ENCODE peak calls at places on chromosomes 12 and 14, in ten cellular contexts. C, T, W, L, I, E, F, S, K and H are unnamed samples.

GRCh38 chr14:99531221-99532096 is 50.2 kb downstream of the CCNK start:
- DNase-seq in W (no peak), S (no peak), L (no peak), E (no peak), C (no peak), F (no peak), T (no peak), K (no peak), I (no peak), H (no peak)

GRCh38 chr12:31234955-31235867 is 90.7 kb downstream of the SINHCAF start:
- DNase-seq in C (peak), I (no peak), L (no peak), T (peak), W (no peak), F (no peak), K (peak), E (no peak), S (peak), H (peak)

GRCh38 chr14:87013583-87013982 is 979.4 kb downstream of the GALC start:
- DNase-seq in C (no peak), I (no peak), F (no peak), E (no peak), K (no peak), S (no peak), L (no peak), W (no peak), T (no peak), H (no peak)

GRCh38 chr14:35556548-35556947 is 22.6 kb downstream of the INSM2 start:
- DNase-seq in K (no peak), E (no peak), W (no peak), F (no peak), T (no peak), I (no peak), S (no peak), C (peak), L (no peak), H (no peak)

GRCh38 chr12:112380663-112381420 is 1.4 kb downstream of the HECTD4 start:
- DNase-seq in C (peak), I (no peak), S (peak), L (no peak), K (no peak), T (no peak), F (no peak), E (no peak), W (no peak), H (no peak)

GRCh38 chr12:24822121-24822899 is 126.6 kb downstream of the BCAT1 start:
- DNase-seq in S (no peak), F (no peak), T (no peak), K (no peak), E (no peak), C (no peak), I (no peak), L (peak), W (no peak), H (no peak)

GRCh38 chr14:35578135-35578534 is 44.2 kb downstream of the INSM2 start:
- DNase-seq in W (no peak), I (no peak), L (no peak), C (no peak), S (no peak), T (no peak), K (no peak), F (no peak), E (no peak), H (no peak)

GRCh38 chr12:62631531-62632520 is 165.2 kb downstream of the MON2 start:
- DNase-seq in I (peak), T (peak), C (peak), S (peak), K (no peak), L (no peak), E (peak), W (peak), F (peak), H (peak)

GRCh38 chr12:56931474-56931978 is 2.7 kb downstream of the SDR9C7 start:
- DNase-seq in I (no peak), F (no peak), T (no peak), C (peak), K (peak), S (peak), L (no peak), E (no peak), W (no peak), H (no peak)

GRCh38 chr12:126668538-126668937 is 1598.4 kb upstream of the TMEM132C start:
- DNase-seq in K (no peak), S (no peak), E (no peak), T (no peak), I (no peak), C (no peak), L (no peak), W (no peak), F (no peak), H (no peak)

GRCh38 chr12:117129391-117129790 is 30.2 kb upstream of the TESC start:
- DNase-seq in W (no peak), I (no peak), K (no peak), C (no peak), T (no peak), L (no peak), E (no peak), F (no peak), S (no peak), H (no peak)

GRCh38 chr12:122834921-122835692 is at the start of gene HIP1R:
- DNase-seq in L (no peak), S (peak), F (peak), E (peak), I (no peak), C (peak), K (peak), T (peak), W (peak), H (peak)

GRCh38 chr12:52156757-52157565 is 34.9 kb downstream of the KRT80 start:
- DNase-seq in E (peak), F (no peak), L (no peak), K (peak), W (peak), T (peak), I (peak), C (peak), S (peak), H (peak)

GRCh38 chr14:61720302-61720677 is 25.0 kb downstream of the HIF1A start:
- DNase-seq in I (no peak), C (no peak), T (no peak), W (no peak), E (no peak), S (no peak), L (no peak), F (no peak), K (no peak), H (no peak)

GRCh38 chr12:25151476-25151875 is 43.5 kb downstream of the DNAI7 start:
- DNase-seq in W (peak), T (peak), E (peak), C (peak), K (no peak), L (no peak), I (peak), F (no peak), S (no peak), H (peak)

GRCh38 chr14:104874571-104875411 is 9.7 kb downstream of the CEP170B start:
- DNase-seq in E (no peak), S (peak), K (no peak), T (no peak), W (peak), C (no peak), L (no peak), I (no peak), F (no peak), H (no peak)

GRCh38 chr12:121531356-121531750 is 49.5 kb downstream of the KDM2B start:
- DNase-seq in I (no peak), S (no peak), E (no peak), W (no peak), K (no peak), T (no peak), C (no peak), F (no peak), L (no peak), H (no peak)

GRCh38 chr12:131489718-131490117 is 221.2 kb upstream of the SFSWAP start:
- DNase-seq in I (no peak), S (no peak), E (no peak), W (no peak), F (peak), L (no peak), C (no peak), K (no peak), T (no peak), H (no peak)

GRCh38 chr12:131486831-131487230 is 224.1 kb upstream of the SFSWAP start:
- DNase-seq in S (no peak), C (no peak), K (no peak), I (no peak), W (no peak), L (no peak), T (no peak), E (no peak), F (no peak), H (no peak)

GRCh38 chr12:131491155-131491554 is 219.7 kb upstream of the SFSWAP start:
- DNase-seq in L (no peak), T (no peak), E (no peak), I (no peak), K (no peak), S (no peak), F (no peak), W (no peak), C (peak), H (no peak)

GRCh38 chr12:131491887-131492490 is 218.9 kb upstream of the SFSWAP start:
- DNase-seq in C (peak), I (no peak), F (peak), K (no peak), T (no peak), S (no peak), E (no peak), W (no peak), L (no peak), H (no peak)

GRCh38 chr12:131487379-131488129 is 223.3 kb upstream of the SFSWAP start:
- DNase-seq in I (peak), E (no peak), S (no peak), F (no peak), W (peak), L (no peak), K (no peak), T (no peak), C (no peak), H (no peak)
- TF ChIP-seq EP300 in I (no peak), E (no peak), S (no peak), F (no peak), W (no peak), L (no peak), K (no peak), T (no peak), C (no peak), H (no peak)

GRCh38 chr12:47736216-47736615 is 10.9 kb upstream of the ENDOU start:
- DNase-seq in T (no peak), W (no peak), L (no peak), I (no peak), S (no peak), K (no peak), F (no peak), C (peak), E (no peak), H (no peak)
- H3K27ac ChIP-seq in T (no peak), W (peak), L (no peak), I (peak), S (no peak), K (no peak), F (peak), C (peak), E (peak), H (peak)

GRCh38 chr14:64293976-64294671 is at the start of gene ESR2:
- DNase-seq in K (peak), T (peak), L (no peak), W (peak), S (peak), C (peak), E (no peak), I (no peak), F (no peak), H (peak)
- TF ChIP-seq EP300 in K (no peak), T (no peak), L (no peak), W (no peak), S (no peak), C (no peak), E (no peak), I (no peak), F (no peak), H (no peak)

GRCh38 chr12:109588461-109589239 is 15.1 kb downstream of the MVK start:
- DNase-seq in L (no peak), E (no peak), F (no peak), T (no peak), K (no peak), I (no peak), S (no peak), C (no peak), W (no peak), H (no peak)
- H3K27ac ChIP-seq in L (no peak), E (no peak), F (no peak), T (no peak), K (no peak), I (no peak), S (no peak), C (no peak), W (no peak), H (no peak)

GRCh38 chr14:75294649-75295033 is 16.0 kb downstream of the FOS start:
- DNase-seq in L (no peak), C (peak), I (no peak), F (no peak), T (peak), K (no peak), W (no peak), S (no peak), E (peak), H (no peak)

GRCh38 chr14:75295061-75295461 is 16.4 kb downstream of the FOS start:
- DNase-seq in I (peak), E (peak), F (peak), C (peak), L (no peak), W (peak), T (peak), S (peak), K (peak), H (peak)

GRCh38 chr14:75292886-75293285 is 14.3 kb downstream of the FOS start:
- DNase-seq in S (no peak), L (no peak), I (no peak), T (no peak), F (peak), C (no peak), K (no peak), W (no peak), E (peak), H (no peak)

GRCh38 chr14:75295491-75296338 is 17.1 kb downstream of the FOS start:
- DNase-seq in F (peak), L (no peak), E (peak), K (peak), C (peak), S (peak), I (peak), T (peak), W (peak), H (peak)

DNA sequence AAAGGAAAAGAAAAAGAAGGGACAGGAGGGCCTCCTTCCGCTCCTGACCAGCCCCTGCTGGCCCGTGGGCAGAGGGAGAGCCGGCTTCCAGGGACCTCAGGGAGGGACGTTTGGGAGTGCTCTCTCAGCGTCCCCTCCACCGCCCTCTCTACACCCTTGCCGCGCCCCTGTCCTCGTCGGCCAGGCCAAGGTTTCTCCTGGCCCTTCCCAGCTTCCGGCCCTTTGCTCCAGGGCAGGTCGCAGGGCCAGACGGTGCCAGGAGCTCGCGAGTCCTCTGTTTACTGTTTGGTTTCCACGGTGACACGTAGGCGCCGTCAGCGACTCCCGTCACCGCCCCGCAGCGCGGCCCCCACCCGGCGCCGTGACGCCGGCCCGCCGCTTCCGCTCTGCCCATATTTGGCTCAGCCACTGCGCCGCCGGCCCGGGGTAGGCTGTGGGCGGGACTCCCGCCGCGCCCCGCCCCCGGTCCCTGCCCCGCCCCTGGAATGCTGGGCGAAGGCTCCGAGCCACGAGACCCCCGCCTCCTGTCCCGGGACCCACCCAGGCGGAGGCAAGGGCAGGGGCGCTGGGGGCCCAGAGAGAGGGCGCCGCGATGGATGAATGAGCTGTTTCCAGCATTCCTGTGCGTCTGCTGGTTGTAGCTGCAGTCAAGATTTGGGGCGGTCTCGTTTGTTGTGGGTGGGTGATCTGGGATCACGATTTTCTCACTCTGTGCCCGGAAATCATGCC is 15.5 kb downstream of the FOS start:
- DNase-seq in C (peak), S (peak), F (peak), K (peak), L (no peak), I (peak), W (peak), E (peak), T (peak), H (peak)
- TF ChIP-seq EP300 in C (peak), S (peak), F (peak), K (no peak), L (no peak), I (peak), W (peak), E (peak), T (no peak), H (peak)

DNA sequence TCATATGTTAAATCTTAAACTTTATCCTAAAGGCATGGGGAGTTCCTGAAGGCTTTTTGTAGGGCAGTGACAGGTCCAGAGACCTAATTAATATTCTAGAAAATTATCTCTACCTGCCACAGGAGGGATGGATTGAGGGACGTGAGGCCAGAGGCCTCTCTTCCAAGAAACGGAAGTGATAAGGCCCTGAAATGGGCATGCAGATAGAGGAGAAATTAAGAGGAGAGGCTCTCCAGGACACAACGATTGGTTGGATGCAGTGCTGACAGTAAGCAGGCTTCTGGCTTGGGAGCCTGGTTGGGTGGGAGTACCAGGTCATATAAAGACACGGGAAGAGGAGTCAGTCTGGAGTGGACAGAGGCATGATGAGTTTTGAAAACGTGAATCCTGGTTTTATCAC is 3.1 kb upstream of the BORCS5 start:
- DNase-seq in S (peak), I (no peak), C (no peak), L (no peak), T (no peak), K (peak), F (no peak), W (no peak), E (no peak), H (no peak)
- H3K27ac ChIP-seq in S (no peak), I (no peak), C (peak), L (no peak), T (no peak), K (peak), F (no peak), W (no peak), E (no peak), H (no peak)

DNA sequence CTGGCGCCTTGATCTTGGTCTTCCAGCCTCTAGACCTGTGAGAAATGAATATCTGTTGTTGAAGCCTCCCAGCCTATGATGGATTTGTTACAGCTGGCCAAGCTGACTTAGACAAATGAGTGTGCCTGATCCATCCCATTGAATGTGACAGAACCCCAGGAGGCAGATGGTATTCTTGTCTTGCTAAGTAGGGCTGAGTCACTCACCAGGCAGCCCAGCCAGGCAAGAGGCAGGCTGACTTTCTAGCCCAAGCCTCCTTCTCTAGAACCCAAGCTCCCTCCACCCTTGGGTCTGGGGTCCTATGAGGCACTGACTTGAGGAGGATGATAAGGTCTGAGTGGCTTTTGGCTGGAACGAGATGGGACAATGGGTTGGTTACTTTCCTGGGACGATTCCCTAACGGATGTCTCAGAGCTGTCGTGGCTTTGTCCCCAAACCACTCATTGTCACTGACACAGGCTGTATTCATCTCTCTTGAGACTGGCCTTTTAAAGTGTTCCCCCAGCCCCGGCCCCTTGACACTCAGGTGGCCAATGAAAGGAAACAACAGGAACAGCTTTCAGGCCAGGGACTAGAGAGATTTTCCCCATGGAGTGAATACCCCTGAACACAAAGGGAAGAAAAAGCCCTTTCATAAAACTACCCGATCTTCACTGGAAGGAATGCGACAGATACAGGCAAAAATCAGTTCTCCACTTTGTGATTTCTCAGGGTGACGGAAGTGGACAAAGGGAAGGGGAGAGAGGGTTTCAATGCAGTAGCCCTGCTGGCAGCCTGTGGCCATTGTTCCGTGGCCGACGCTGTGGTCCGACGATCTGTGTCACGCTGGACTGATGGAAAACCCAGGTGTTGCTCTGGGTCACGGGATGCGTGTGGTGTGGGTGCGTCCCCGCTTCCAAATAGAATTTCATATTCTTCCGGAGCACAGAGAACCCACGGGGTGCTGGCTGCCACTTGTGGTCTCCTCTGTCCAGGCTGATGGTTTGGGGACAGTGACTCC is 264.3 kb downstream of the AACS start:
- DNase-seq in S (peak), T (no peak), W (no peak), E (no peak), L (no peak), F (no peak), I (no peak), C (no peak), K (no peak), H (no peak)
- TF ChIP-seq EP300 in S (no peak), T (no peak), W (no peak), E (no peak), L (no peak), F (no peak), I (no peak), C (no peak), K (no peak), H (no peak)